ENCODE peak calls at places on chromosomes 11 and 22, in ten cellular contexts. L is H9, S is tibial artery, I is pancreas, Y is endothelial cell, Q is foreskin fibroblast, N is upper lobe of right lung, W is cardiac fibroblast, C is AG10803, F is mesothelial cell of epicardium. O is an unnamed sample.

GRCh38 chr11:80163011-80163410 is 722.2 kb upstream of the TENM4 start:
- DNase-seq in L (no peak), S (no peak), I (no peak), Y (no peak), Q (no peak), N (no peak), W (peak), C (peak), F (no peak), O (no peak)

GRCh38 chr11:13249992-13250391 is 27.6 kb upstream of the BMAL1 start:
- DNase-seq in L (no peak), S (no peak), I (no peak), Y (no peak), Q (peak), N (no peak), W (peak), C (no peak), F (no peak), O (no peak)

GRCh38 chr22:47865626-47866025 is 1103.2 kb downstream of the TBC1D22A start:
- DNase-seq in L (no peak), S (no peak), I (no peak), Y (no peak), Q (no peak), N (no peak), W (no peak), C (no peak), F (no peak), O (no peak)

GRCh38 chr22:46537946-46538815 is 761 bp upstream of the CELSR1 start:
- DNase-seq in L (peak), S (no peak), I (no peak), Y (peak), Q (peak), N (peak), W (peak), C (peak), F (no peak), O (peak)

GRCh38 chr22:46054091-46054877 is 77.3 kb upstream of the WNT7B start:
- DNase-seq in L (no peak), S (peak), I (peak), Y (no peak), Q (peak), N (no peak), W (peak), C (peak), F (no peak), O (no peak)

GRCh38 chr11:72373163-72373562 is 61.2 kb downstream of the CLPB start:
- DNase-seq in L (no peak), S (no peak), I (no peak), Y (no peak), Q (no peak), N (no peak), W (no peak), C (no peak), F (no peak), O (no peak)

GRCh38 chr11:114625294-114625693 is 29.7 kb upstream of the NXPE4 start:
- DNase-seq in L (no peak), S (no peak), I (no peak), Y (no peak), Q (no peak), N (no peak), W (no peak), C (no peak), F (no peak), O (no peak)

GRCh38 chr11:8694137-8694536 is 11.5 kb downstream of the RPL27A start:
- DNase-seq in L (no peak), S (no peak), I (no peak), Y (no peak), Q (no peak), N (no peak), W (no peak), C (no peak), F (no peak), O (no peak)

GRCh38 chr22:50208430-50208938 is 7.7 kb downstream of the SELENOO start:
- DNase-seq in L (no peak), S (no peak), I (peak), Y (no peak), Q (no peak), N (no peak), W (no peak), C (no peak), F (no peak), O (no peak)

GRCh38 chr11:39374963-39375698 is 2084.3 kb downstream of the LRRC4C start:
- DNase-seq in L (no peak), S (no peak), I (no peak), Y (peak), Q (peak), N (no peak), W (peak), C (peak), F (no peak), O (no peak)

GRCh38 chr22:24843048-24843447 is 37.0 kb downstream of the SGSM1 start:
- DNase-seq in L (no peak), S (no peak), I (no peak), Y (no peak), Q (no peak), N (no peak), W (no peak), C (no peak), F (no peak), O (no peak)

GRCh38 chr11:44837650-44838049 is 110.9 kb downstream of the TSPAN18 start:
- DNase-seq in L (no peak), S (no peak), I (no peak), Y (no peak), Q (no peak), N (no peak), W (no peak), C (peak), F (no peak), O (no peak)

GRCh38 chr11:21040615-21041014 is 371.2 kb downstream of the NELL1 start:
- DNase-seq in L (no peak), S (no peak), I (no peak), Y (no peak), Q (no peak), N (no peak), W (no peak), C (no peak), F (no peak), O (no peak)

GRCh38 chr11:115623021-115623451 is 118.8 kb upstream of the CADM1 start:
- DNase-seq in L (no peak), S (peak), I (peak), Y (no peak), Q (peak), N (peak), W (peak), C (peak), F (peak), O (peak)

GRCh38 chr11:1868056-1868635 is 15.3 kb downstream of the LSP1 start:
- DNase-seq in L (no peak), S (no peak), I (peak), Y (no peak), Q (no peak), N (peak), W (no peak), C (no peak), F (no peak), O (no peak)

GRCh38 chr22:39546889-39547586 is 14.5 kb upstream of the RPS19BP1 start:
- DNase-seq in L (no peak), S (no peak), I (no peak), Y (no peak), Q (peak), N (no peak), W (no peak), C (no peak), F (no peak), O (no peak)

GRCh38 chr11:1335811-1336761 is 26.7 kb upstream of the TOLLIP start:
- DNase-seq in L (peak), S (peak), I (peak), Y (peak), Q (peak), N (no peak), W (peak), C (peak), F (no peak), O (peak)

GRCh38 chr11:86717817-86718501 is 45.5 kb upstream of the ME3 start:
- DNase-seq in L (no peak), S (no peak), I (no peak), Y (no peak), Q (no peak), N (no peak), W (no peak), C (no peak), F (no peak), O (no peak)

GRCh38 chr11:65861165-65861505 is 902 bp downstream of the MUS81 start:
- DNase-seq in L (no peak), S (peak), I (no peak), Y (no peak), Q (peak), N (no peak), W (no peak), C (no peak), F (no peak), O (no peak)

GRCh38 chr11:118415739-118416068 is 14.3 kb downstream of the ATP5MG start:
- DNase-seq in L (peak), S (peak), I (no peak), Y (no peak), Q (peak), N (no peak), W (peak), C (peak), F (no peak), O (no peak)

GRCh38 chr11:106161775-106162174 is 84.3 kb downstream of the AASDHPPT start:
- DNase-seq in L (no peak), S (no peak), I (no peak), Y (no peak), Q (no peak), N (no peak), W (no peak), C (no peak), F (no peak), O (no peak)

GRCh38 chr22:27397948-27398330 is 403.6 kb downstream of the MN1 start:
- DNase-seq in L (no peak), S (peak), I (no peak), Y (no peak), Q (peak), N (no peak), W (peak), C (peak), F (no peak), O (no peak)

GRCh38 chr11:18705651-18706281 is 7.2 kb downstream of the TMEM86A start:
- DNase-seq in L (no peak), S (peak), I (peak), Y (no peak), Q (peak), N (peak), W (no peak), C (no peak), F (no peak), O (no peak)

GRCh38 chr11:2825886-2826678 is 59.5 kb downstream of the CDKN1C start:
- DNase-seq in L (no peak), S (peak), I (peak), Y (no peak), Q (peak), N (peak), W (peak), C (peak), F (peak), O (peak)

GRCh38 chr22:47802446-47802845 is 1040.0 kb downstream of the TBC1D22A start:
- DNase-seq in L (no peak), S (no peak), I (no peak), Y (no peak), Q (no peak), N (no peak), W (no peak), C (no peak), F (no peak), O (no peak)

GRCh38 chr11:18011633-18012313 is 1.1 kb downstream of the SERGEF start:
- DNase-seq in L (no peak), S (no peak), I (no peak), Y (no peak), Q (no peak), N (no peak), W (peak), C (no peak), F (no peak), O (peak)

GRCh38 chr11:114283422-114283821 is 12.8 kb upstream of the NNMT start:
- DNase-seq in L (no peak), S (no peak), I (no peak), Y (no peak), Q (no peak), N (no peak), W (no peak), C (no peak), F (no peak), O (no peak)

GRCh38 chr11:88533001-88533400 is 195.5 kb upstream of the CTSC start:
- DNase-seq in L (no peak), S (no peak), I (no peak), Y (no peak), Q (no peak), N (no peak), W (no peak), C (no peak), F (no peak), O (no peak)

GRCh38 chr11:65130631-65131416 is 3.5 kb downstream of the SYVN1 start:
- DNase-seq in L (no peak), S (no peak), I (no peak), Y (no peak), Q (no peak), N (peak), W (no peak), C (no peak), F (no peak), O (no peak)

GRCh38 chr11:2379471-2380174 is 2.5 kb downstream of the CD81 start:
- DNase-seq in L (no peak), S (no peak), I (peak), Y (no peak), Q (peak), N (no peak), W (no peak), C (no peak), F (no peak), O (peak)

GRCh38 chr11:45079943-45080719 is 66.3 kb upstream of the PRDM11 start:
- DNase-seq in L (no peak), S (no peak), I (no peak), Y (no peak), Q (no peak), N (no peak), W (no peak), C (no peak), F (no peak), O (no peak)

GRCh38 chr11:70415642-70416395 is 17.5 kb downstream of the CTTN start:
- DNase-seq in L (no peak), S (no peak), I (peak), Y (no peak), Q (peak), N (no peak), W (no peak), C (peak), F (no peak), O (no peak)

GRCh38 chr11:123475478-123475877 is 45.4 kb downstream of the GRAMD1B start:
- DNase-seq in L (no peak), S (no peak), I (no peak), Y (peak), Q (peak), N (no peak), W (peak), C (peak), F (no peak), O (no peak)
- TF ChIP-seq CTCF in L (peak), S (no peak), I (no peak), Y (no peak), Q (peak), N (no peak), W (peak), C (peak), F (no peak), O (peak)

GRCh38 chr11:112977620-112978212 is 16.5 kb downstream of the NCAM1 start:
- DNase-seq in L (no peak), S (no peak), I (no peak), Y (no peak), Q (peak), N (no peak), W (peak), C (peak), F (no peak), O (no peak)
- TF ChIP-seq CTCF in L (no peak), S (no peak), I (no peak), Y (no peak), Q (no peak), N (no peak), W (no peak), C (no peak), F (no peak), O (no peak)

GRCh38 chr11:66978229-66978628 is 3.1 kb downstream of the C11orf86 start:
- DNase-seq in L (no peak), S (no peak), I (no peak), Y (no peak), Q (no peak), N (no peak), W (no peak), C (no peak), F (no peak), O (no peak)
- TF ChIP-seq CTCF in L (no peak), S (no peak), I (no peak), Y (no peak), Q (no peak), N (no peak), W (no peak), C (no peak), F (no peak), O (no peak)

DNA sequence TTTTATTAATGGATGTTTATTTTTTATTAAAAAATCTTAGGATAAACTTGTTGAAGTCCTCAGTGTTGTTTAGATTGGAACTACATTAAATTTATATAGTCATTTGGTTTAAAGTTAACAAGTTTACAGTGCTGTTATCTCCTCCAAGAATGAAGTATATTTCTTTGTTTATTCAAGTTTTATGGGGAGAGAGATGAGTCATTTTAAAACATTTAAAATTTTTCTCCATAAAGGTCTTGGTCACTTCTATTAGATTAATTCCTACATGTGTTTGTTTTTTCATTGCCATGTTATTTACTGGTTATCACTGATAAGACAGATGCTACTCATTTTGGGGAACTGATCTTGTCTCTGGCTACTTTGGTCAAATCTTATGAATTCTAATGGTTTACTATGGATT is 429.6 kb downstream of the METTL15 start:
- DNase-seq in L (no peak), S (no peak), I (no peak), Y (no peak), Q (peak), N (no peak), W (no peak), C (no peak), F (no peak), O (no peak)
- TF ChIP-seq CTCF in L (no peak), S (no peak), I (no peak), Y (no peak), Q (no peak), N (no peak), W (no peak), C (no peak), F (no peak), O (no peak)

DNA sequence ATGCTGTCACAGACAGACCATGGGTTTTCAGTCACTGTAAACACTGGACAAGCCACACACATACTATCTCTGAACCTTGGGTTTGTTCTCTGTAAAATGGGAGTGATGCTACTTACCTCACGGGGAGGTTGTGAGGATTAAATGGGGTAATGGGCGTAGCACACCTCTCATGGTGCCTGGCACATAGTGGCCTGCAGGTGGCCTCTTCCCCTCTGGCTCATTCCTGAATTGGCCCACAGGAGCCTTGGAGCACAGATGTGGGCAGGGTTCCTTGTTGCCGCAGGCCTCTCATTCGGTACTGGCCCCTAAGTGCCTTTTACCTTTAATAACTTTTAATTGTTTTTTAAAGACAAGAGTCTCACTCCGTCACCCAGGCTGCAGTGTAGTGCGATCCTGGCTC is 11.7 kb downstream of the MICAL2 start:
- DNase-seq in L (peak), S (no peak), I (no peak), Y (peak), Q (no peak), N (peak), W (no peak), C (no peak), F (no peak), O (no peak)
- TF ChIP-seq CTCF in L (peak), S (peak), I (peak), Y (peak), Q (peak), N (peak), W (peak), C (peak), F (peak), O (peak)

DNA sequence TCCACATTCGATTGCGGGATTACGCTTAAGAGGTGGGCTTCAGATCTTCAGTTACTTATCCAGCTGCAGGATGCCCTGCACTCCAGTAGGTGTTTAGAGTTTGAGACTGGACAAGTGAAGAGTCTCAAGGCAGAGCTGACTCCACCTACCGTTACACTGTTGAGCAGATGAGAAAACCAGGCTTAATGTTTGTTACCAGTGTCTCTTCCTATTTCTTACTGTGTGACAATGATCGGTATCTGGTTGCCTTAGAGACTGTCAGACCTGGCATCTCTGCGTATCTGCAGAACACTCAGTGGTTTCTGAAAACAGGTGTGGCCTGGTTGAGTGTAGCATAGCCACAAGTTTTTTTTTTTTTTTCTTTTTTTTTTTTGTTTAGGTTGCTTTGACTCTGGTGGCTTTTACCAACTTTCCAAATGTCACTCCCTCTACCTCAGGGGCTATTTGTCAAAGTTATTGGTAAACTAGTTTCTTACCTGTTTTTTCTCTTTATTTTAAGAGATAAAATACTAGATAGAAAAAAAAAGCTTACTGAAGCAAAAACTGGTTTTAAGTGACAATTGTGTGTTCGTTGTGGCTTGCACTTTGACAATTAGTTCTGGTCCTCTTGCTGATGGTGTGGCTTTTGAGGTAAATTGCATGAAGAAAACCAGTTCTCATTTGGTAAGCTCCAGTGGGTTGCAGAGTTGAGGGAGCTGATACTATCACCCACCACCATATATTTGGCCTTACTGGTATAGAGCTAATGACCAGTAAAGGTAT is 284.8 kb downstream of the ETS1 start:
- DNase-seq in L (no peak), S (no peak), I (no peak), Y (no peak), Q (no peak), N (no peak), W (no peak), C (no peak), F (no peak), O (no peak)
- TF ChIP-seq CTCF in L (no peak), S (no peak), I (no peak), Y (no peak), Q (no peak), N (no peak), W (no peak), C (no peak), F (no peak), O (no peak)